ENCODE peak calls at places on chromosomes 4 and X, in eight cellular contexts. R, B, H, M, A, F, O and C are unnamed samples.

GRCh38 chr4:56622176-56622575 is 58.9 kb downstream of the HOPX start:
- DNase-seq in R (no peak), B (no peak), H (peak; percentile 46), M (peak; percentile 22), A (no peak), F (no peak), O (no peak), C (no peak)

GRCh38 chr4:140989944-140990343 is 143.3 kb downstream of the RNF150 start:
- DNase-seq in R (no peak), B (no peak), H (no peak), M (no peak), A (no peak), F (no peak), O (no peak), C (no peak)

GRCh38 chrX:66731398-66731797 is 92.5 kb upstream of the EDA2R start:
- DNase-seq in R (no peak), B (peak; percentile 28), H (no peak), M (peak; percentile 40), A (no peak), F (no peak), O (peak; percentile 43), C (peak; percentile 3)

GRCh38 chr4:71396382-71396781 is 57.6 kb downstream of the SLC4A4 start:
- DNase-seq in R (no peak), B (peak; percentile 55), H (no peak), M (peak; percentile 57), A (no peak), F (no peak), O (peak; percentile 80), C (no peak)

GRCh38 chr4:38002451-38003071 is 42.4 kb downstream of the PTTG2 start:
- DNase-seq in R (no peak), B (no peak), H (no peak), M (peak; percentile 16), A (no peak), F (no peak), O (peak; percentile 44), C (peak; percentile 6)

GRCh38 chr4:22719218-22719617 is 26.5 kb downstream of the GBA3 start:
- DNase-seq in R (no peak), B (no peak), H (no peak), M (no peak), A (no peak), F (no peak), O (no peak), C (no peak)

GRCh38 chrX:94977986-94978385 is 1304.0 kb downstream of the FAM133A start:
- DNase-seq in R (no peak), B (no peak), H (peak; percentile 34), M (no peak), A (no peak), F (no peak), O (no peak), C (no peak)

GRCh38 chrX:13101439-13102139 is 57.2 kb upstream of the FAM9C start:
- DNase-seq in R (no peak), B (peak; percentile 57), H (no peak), M (peak; percentile 81), A (peak; percentile 71), F (peak; percentile 46), O (peak; percentile 94), C (peak; percentile 67)

GRCh38 chr4:26873391-26874026 is 12.9 kb downstream of the STIM2 start:
- DNase-seq in R (no peak), B (no peak), H (no peak), M (no peak), A (no peak), F (peak; percentile 62), O (no peak), C (no peak)

GRCh38 chr4:108830509-108831244 is 67.8 kb upstream of the ETNPPL start:
- DNase-seq in R (no peak), B (no peak), H (peak; percentile 61), M (no peak), A (peak; percentile 81), F (no peak), O (peak; percentile 82), C (no peak)

GRCh38 chr4:182749768-182750167 is 167.4 kb downstream of the DCTD start:
- DNase-seq in R (no peak), B (no peak), H (peak; percentile 70), M (no peak), A (no peak), F (no peak), O (peak; percentile 25), C (no peak)

GRCh38 chrX:1741828-1742394 is 127.1 kb downstream of the ASMT start:
- DNase-seq in R (no peak), B (no peak), H (no peak), M (no peak), A (no peak), F (no peak), O (no peak), C (peak; percentile 2)

GRCh38 chr4:113961322-113961698 is 18.1 kb downstream of the ARSJ start:
- DNase-seq in R (no peak), B (no peak), H (no peak), M (peak; percentile 38), A (no peak), F (no peak), O (peak; percentile 87), C (peak; percentile 25)

GRCh38 chr4:73404457-73404856 is 370 bp downstream of the ALB start:
- DNase-seq in R (no peak), B (no peak), H (no peak), M (no peak), A (no peak), F (no peak), O (no peak), C (no peak)

GRCh38 chrX:43840265-43840664 is 42.0 kb downstream of the MAOB start:
- DNase-seq in R (no peak), B (no peak), H (no peak), M (no peak), A (no peak), F (no peak), O (no peak), C (no peak)

GRCh38 chrX:41664307-41665299 is 24.2 kb upstream of the GPR34 start:
- DNase-seq in R (no peak), B (no peak), H (no peak), M (no peak), A (no peak), F (no peak), O (peak; percentile 32), C (no peak)

GRCh38 chrX:94831364-94831763 is 1157.4 kb downstream of the FAM133A start:
- DNase-seq in R (no peak), B (no peak), H (peak; percentile 8), M (no peak), A (no peak), F (no peak), O (peak; percentile 4), C (no peak)

GRCh38 chrX:153927686-153927935 is 1.5 kb upstream of the ARHGAP4 start:
- DNase-seq in R (no peak), B (no peak), H (no peak), M (no peak), A (no peak), F (no peak), O (no peak), C (no peak)

GRCh38 chr4:108168672-108169562 is at the start of gene LEF1:
- DNase-seq in R (no peak), B (no peak), H (peak; percentile 14), M (peak; percentile 44), A (peak; percentile 70), F (peak; percentile 66), O (peak; percentile 45), C (peak; percentile 28)

GRCh38 chr4:182074842-182075241 is 168.4 kb upstream of the TENM3 start:
- DNase-seq in R (no peak), B (no peak), H (no peak), M (no peak), A (no peak), F (no peak), O (no peak), C (no peak)

GRCh38 chr4:89000844-89001360 is 56.1 kb downstream of the FAM13A start:
- DNase-seq in R (no peak), B (no peak), H (peak; percentile 86), M (peak; percentile 52), A (no peak), F (no peak), O (peak; percentile 79), C (peak; percentile 12)

GRCh38 chr4:129394635-129395034 is 298.7 kb downstream of the C4orf33 start:
- DNase-seq in R (no peak), B (no peak), H (no peak), M (no peak), A (no peak), F (no peak), O (no peak), C (no peak)

GRCh38 chr4:74671074-74671698 is 123.1 kb downstream of the BTC start:
- DNase-seq in R (no peak), B (peak; percentile 44), H (peak; percentile 30), M (peak; percentile 66), A (no peak), F (no peak), O (peak; percentile 83), C (peak; percentile 45)

GRCh38 chr4:83629945-83630684 is 94.2 kb downstream of the GPAT3 start:
- DNase-seq in R (no peak), B (no peak), H (no peak), M (peak; percentile 50), A (no peak), F (no peak), O (peak; percentile 85), C (peak; percentile 70)

GRCh38 chr4:10554694-10555093 is 97.5 kb upstream of the ZNF518B start:
- DNase-seq in R (peak; percentile 19), B (peak; percentile 9), H (peak; percentile 62), M (peak; percentile 40), A (no peak), F (peak; percentile 22), O (peak; percentile 65), C (peak; percentile 6)

GRCh38 chr4:184287697-184288255 is 70.1 kb upstream of the ENPP6 start:
- DNase-seq in R (no peak), B (no peak), H (no peak), M (peak; percentile 40), A (no peak), F (no peak), O (peak; percentile 71), C (no peak)

GRCh38 chrX:16807548-16807947 is 21.3 kb downstream of the TXLNG start:
- DNase-seq in R (no peak), B (no peak), H (no peak), M (peak; percentile 37), A (no peak), F (no peak), O (peak; percentile 46), C (peak; percentile 6)

GRCh38 chrX:79288723-79289122 is 78.4 kb downstream of the ITM2A start:
- DNase-seq in R (no peak), B (no peak), H (no peak), M (no peak), A (no peak), F (no peak), O (no peak), C (no peak)

GRCh38 chr4:114615435-114615834 is 16.8 kb downstream of the UGT8 start:
- DNase-seq in R (no peak), B (no peak), H (no peak), M (no peak), A (no peak), F (no peak), O (no peak), C (no peak)

GRCh38 chr4:47122592-47123291 is 91.4 kb downstream of the GABRB1 start:
- DNase-seq in R (peak; percentile 64), B (peak; percentile 47), H (peak; percentile 32), M (peak; percentile 77), A (no peak), F (peak; percentile 48), O (peak; percentile 72), C (peak; percentile 43)

GRCh38 chrX:144840616-144841015 is 406.7 kb upstream of the SPANXN1 start:
- DNase-seq in R (no peak), B (no peak), H (no peak), M (no peak), A (no peak), F (no peak), O (peak; percentile 19), C (no peak)

GRCh38 chrX:39205467-39205866 is 404.2 kb downstream of the MID1IP1 start:
- DNase-seq in R (no peak), B (no peak), H (no peak), M (no peak), A (no peak), F (no peak), O (no peak), C (no peak)

GRCh38 chr4:4423706-4424498 is 37.0 kb downstream of the NSG1 start:
- DNase-seq in R (no peak), B (no peak), H (no peak), M (no peak), A (no peak), F (no peak), O (no peak), C (no peak)

GRCh38 chr4:20591571-20592455 is 108.4 kb upstream of the PACRGL start:
- DNase-seq in R (no peak), B (no peak), H (no peak), M (no peak), A (no peak), F (no peak), O (no peak), C (no peak)